ENCODE peak calls at places on chromosomes 12 and 14, in six cellular contexts. One of them, this sample, is unnamed.
A peak's percentile ranks its signal among the peaks of the same experiment; 100 is the strongest.

GRCh38 chr14:89848165-89848564 is 106.4 kb downstream of the EFCAB11 start:
- DNase-seq in suprapubic skin: no peak
- DNase-seq in K562: no peak
- DNase-seq in stomach: no peak
- DNase-seq in transverse colon: no peak
- DNase-seq in esophagus muscularis mucosa: no peak
- DNase-seq in this sample: no peak

GRCh38 chr12:78120866-78121590 is 290.3 kb downstream of the NAV3 start:
- DNase-seq in transverse colon: no peak
- DNase-seq in K562: no peak
- DNase-seq in suprapubic skin: no peak
- DNase-seq in stomach: no peak
- DNase-seq in esophagus muscularis mucosa: no peak
- DNase-seq in this sample: no peak

GRCh38 chr14:61461808-61462275 is 140.5 kb downstream of the PRKCH start:
- DNase-seq in suprapubic skin: no peak
- DNase-seq in K562: peak; percentile 60
- DNase-seq in stomach: no peak
- DNase-seq in esophagus muscularis mucosa: peak; percentile 91
- DNase-seq in transverse colon: no peak
- DNase-seq in this sample: no peak

GRCh38 chr14:102986810-102987579 is 64.5 kb downstream of the AMN start:
- DNase-seq in esophagus muscularis mucosa: no peak
- DNase-seq in suprapubic skin: no peak
- DNase-seq in transverse colon: no peak
- DNase-seq in K562: no peak
- DNase-seq in stomach: no peak
- DNase-seq in this sample: no peak

GRCh38 chr12:113130457-113131135 is 5.0 kb downstream of the RASAL1 start:
- DNase-seq in suprapubic skin: no peak
- DNase-seq in transverse colon: no peak
- DNase-seq in esophagus muscularis mucosa: no peak
- DNase-seq in K562: peak; percentile 27
- DNase-seq in stomach: no peak
- DNase-seq in this sample: no peak

GRCh38 chr12:11743333-11743732 is 93.9 kb downstream of the ETV6 start:
- DNase-seq in K562: no peak
- DNase-seq in suprapubic skin: no peak
- DNase-seq in transverse colon: no peak
- DNase-seq in esophagus muscularis mucosa: no peak
- DNase-seq in stomach: no peak
- DNase-seq in this sample: no peak

GRCh38 chr12:17215754-17216153 is 609.8 kb upstream of the LMO3 start:
- DNase-seq in stomach: no peak
- DNase-seq in K562: no peak
- DNase-seq in suprapubic skin: no peak
- DNase-seq in transverse colon: no peak
- DNase-seq in esophagus muscularis mucosa: no peak
- DNase-seq in this sample: no peak

GRCh38 chr14:79077096-79077495 is 906.9 kb downstream of the NRXN3 start:
- DNase-seq in esophagus muscularis mucosa: no peak
- DNase-seq in stomach: no peak
- DNase-seq in transverse colon: no peak
- DNase-seq in suprapubic skin: no peak
- DNase-seq in K562: no peak
- DNase-seq in this sample: no peak

GRCh38 chr14:67882973-67883372 is 63.4 kb downstream of the RAD51B start:
- DNase-seq in esophagus muscularis mucosa: no peak
- DNase-seq in transverse colon: no peak
- DNase-seq in suprapubic skin: no peak
- DNase-seq in stomach: no peak
- DNase-seq in K562: peak; percentile 13
- DNase-seq in this sample: no peak

GRCh38 chr14:67879026-67879425 is 59.4 kb downstream of the RAD51B start:
- DNase-seq in esophagus muscularis mucosa: no peak
- DNase-seq in stomach: no peak
- DNase-seq in K562: no peak
- DNase-seq in transverse colon: no peak
- DNase-seq in suprapubic skin: no peak
- DNase-seq in this sample: no peak

GRCh38 chr14:67886221-67886620 is 66.6 kb downstream of the RAD51B start:
- DNase-seq in esophagus muscularis mucosa: no peak
- DNase-seq in K562: no peak
- DNase-seq in suprapubic skin: no peak
- DNase-seq in stomach: no peak
- DNase-seq in transverse colon: no peak
- DNase-seq in this sample: no peak

GRCh38 chr14:67883717-67884116 is 64.1 kb downstream of the RAD51B start:
- DNase-seq in stomach: no peak
- DNase-seq in suprapubic skin: no peak
- DNase-seq in transverse colon: no peak
- DNase-seq in esophagus muscularis mucosa: no peak
- DNase-seq in K562: no peak
- DNase-seq in this sample: no peak

GRCh38 chr14:67881225-67881624 is 61.6 kb downstream of the RAD51B start:
- DNase-seq in esophagus muscularis mucosa: no peak
- DNase-seq in suprapubic skin: no peak
- DNase-seq in K562: no peak
- DNase-seq in stomach: no peak
- DNase-seq in transverse colon: no peak
- DNase-seq in this sample: no peak
- TF ChIP-seq EP300 in esophagus muscularis mucosa: no peak
- TF ChIP-seq EP300 in suprapubic skin: no peak
- TF ChIP-seq EP300 in K562: no peak
- TF ChIP-seq EP300 in stomach: no peak
- TF ChIP-seq EP300 in transverse colon: no peak
- TF ChIP-seq EP300 in this sample: no peak

DNA sequence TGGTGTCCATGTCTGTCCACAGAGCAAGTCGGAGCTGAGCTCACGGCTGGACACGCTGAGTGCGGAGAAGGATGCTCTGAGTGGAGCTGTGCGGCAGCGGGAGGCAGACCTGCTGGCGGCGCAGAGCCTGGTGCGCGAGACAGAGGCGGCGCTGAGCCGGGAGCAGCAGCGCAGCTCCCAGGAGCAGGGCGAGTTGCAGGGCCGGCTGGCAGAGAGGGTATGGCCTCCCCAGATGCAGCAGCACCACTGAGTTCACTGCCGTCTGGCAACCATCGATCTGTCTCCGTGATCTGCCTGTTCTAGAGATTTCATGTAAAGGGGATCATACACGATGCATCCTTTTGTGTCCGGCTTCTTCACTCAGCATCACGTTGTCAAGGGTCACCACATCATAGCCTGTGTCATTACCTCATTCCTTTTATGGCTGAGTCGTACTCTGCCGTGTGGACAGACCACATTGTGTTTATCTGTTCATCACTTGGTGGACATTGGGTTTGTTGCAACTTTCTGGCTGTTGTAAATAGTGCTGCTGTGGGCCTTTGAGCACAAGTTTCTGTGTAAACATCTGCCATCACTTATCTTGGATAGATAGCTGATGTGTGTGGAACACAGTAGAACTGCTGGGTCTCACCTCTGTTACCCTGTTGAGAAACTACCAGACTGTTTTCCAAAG is 21.9 kb downstream of the HIP1R start:
- DNase-seq in suprapubic skin: no peak
- DNase-seq in K562: no peak
- DNase-seq in esophagus muscularis mucosa: no peak
- DNase-seq in stomach: no peak
- DNase-seq in transverse colon: no peak
- DNase-seq in this sample: no peak
- H3K4me3 ChIP-seq in suprapubic skin: no peak overlapping the region
- H3K4me3 ChIP-seq in K562: no peak overlapping the region
- H3K4me3 ChIP-seq in esophagus muscularis mucosa: no peak overlapping the region
- H3K4me3 ChIP-seq in stomach: no peak overlapping the region
- H3K4me3 ChIP-seq in transverse colon: no peak overlapping the region
- H3K4me3 ChIP-seq in this sample: no peak overlapping the region

GRCh38 chr12:2793561-2793960 is 1.2 kb upstream of the FKBP4 start:
- DNase-seq in stomach: no peak
- DNase-seq in K562: no peak
- DNase-seq in esophagus muscularis mucosa: no peak
- DNase-seq in suprapubic skin: peak; percentile 41
- DNase-seq in transverse colon: no peak
- DNase-seq in this sample: peak; percentile 19

GRCh38 chr12:2796187-2796663 is 1.5 kb downstream of the FKBP4 start:
- DNase-seq in stomach: no peak
- DNase-seq in suprapubic skin: peak; percentile 34
- DNase-seq in transverse colon: no peak
- DNase-seq in esophagus muscularis mucosa: no peak
- DNase-seq in K562: peak; percentile 22
- DNase-seq in this sample: no peak

GRCh38 chr12:2794736-2795289 is at the start of gene FKBP4:
- DNase-seq in K562: peak; percentile 89
- DNase-seq in stomach: peak; percentile 93
- DNase-seq in transverse colon: peak; percentile 95
- DNase-seq in esophagus muscularis mucosa: peak; percentile 97
- DNase-seq in suprapubic skin: peak; percentile 95
- DNase-seq in this sample: peak; percentile 92

GRCh38 chr12:2794261-2794735 is 472 bp upstream of the FKBP4 start:
- DNase-seq in esophagus muscularis mucosa: no peak
- DNase-seq in suprapubic skin: peak; percentile 81
- DNase-seq in transverse colon: peak; percentile 26
- DNase-seq in K562: no peak
- DNase-seq in stomach: no peak
- DNase-seq in this sample: no peak

DNA sequence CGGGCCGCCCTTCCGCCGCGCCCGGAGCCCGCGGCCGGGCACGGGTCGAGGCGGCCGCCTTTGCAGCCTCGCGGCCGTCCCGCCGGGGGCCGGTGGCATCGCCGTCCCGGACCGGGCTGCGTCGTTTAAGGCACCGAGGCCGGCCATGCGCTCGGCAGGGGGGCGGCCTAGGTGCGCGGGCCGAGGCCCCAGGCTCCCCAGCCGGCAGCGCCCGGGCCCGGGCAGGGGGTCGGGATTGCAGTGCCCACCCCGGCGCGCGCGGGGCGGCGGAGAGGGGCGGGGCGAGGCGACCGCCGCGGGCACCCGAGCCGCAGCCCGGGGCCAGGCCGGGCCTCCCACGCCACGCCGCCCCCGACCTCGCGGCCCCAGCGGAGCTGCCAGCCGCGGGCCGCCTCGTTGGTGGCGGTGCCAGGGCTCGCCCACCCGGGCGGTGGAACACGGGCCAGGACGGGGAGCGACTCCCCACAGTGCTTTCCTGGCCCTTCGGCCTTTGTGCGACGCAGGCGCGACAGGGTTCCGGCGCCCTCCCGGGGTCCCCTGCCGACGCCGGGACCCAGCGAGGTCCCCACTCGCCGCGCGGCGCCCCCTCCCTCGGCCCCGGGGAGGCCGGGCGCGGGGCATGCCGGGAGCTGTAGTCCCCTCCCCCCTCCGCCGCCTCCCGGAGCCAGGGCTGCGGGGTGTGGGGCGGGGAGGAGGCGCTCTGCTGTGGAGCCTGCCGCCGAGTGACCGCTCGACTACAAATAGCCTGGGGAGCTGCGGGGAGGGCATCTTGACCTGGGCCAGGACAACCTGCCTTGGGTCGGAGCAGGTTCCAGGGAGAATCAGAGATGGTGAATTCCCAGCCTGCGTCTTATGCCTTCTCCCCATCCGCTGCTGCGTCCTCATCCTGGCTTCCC is 769 bp downstream of the FKBP4 start:
- DNase-seq in transverse colon: peak; percentile 86
- DNase-seq in K562: peak; percentile 80
- DNase-seq in esophagus muscularis mucosa: no peak
- DNase-seq in suprapubic skin: peak; percentile 90
- DNase-seq in stomach: peak; percentile 84
- DNase-seq in this sample: peak; percentile 78
- H3K27ac ChIP-seq in transverse colon: peak overlapping the region; percentile 93
- H3K27ac ChIP-seq in K562: peak overlapping the region; percentile 68
- H3K27ac ChIP-seq in esophagus muscularis mucosa: peak overlapping the region; percentile 90
- H3K27ac ChIP-seq in suprapubic skin: peak overlapping the region; percentile 82
- H3K27ac ChIP-seq in stomach: peak overlapping the region; percentile 82
- H3K27ac ChIP-seq in this sample: peak overlapping the region; percentile 84

GRCh38 chr14:39680777-39681176 is 248.5 kb upstream of the FBXO33 start:
- DNase-seq in esophagus muscularis mucosa: no peak
- DNase-seq in K562: no peak
- DNase-seq in transverse colon: no peak
- DNase-seq in stomach: no peak
- DNase-seq in suprapubic skin: no peak
- DNase-seq in this sample: no peak

GRCh38 chr14:39682563-39682962 is 250.3 kb upstream of the FBXO33 start:
- DNase-seq in suprapubic skin: no peak
- DNase-seq in transverse colon: no peak
- DNase-seq in stomach: no peak
- DNase-seq in esophagus muscularis mucosa: no peak
- DNase-seq in K562: no peak
- DNase-seq in this sample: no peak

GRCh38 chr14:39682000-39682399 is 249.8 kb upstream of the FBXO33 start:
- DNase-seq in suprapubic skin: no peak
- DNase-seq in esophagus muscularis mucosa: no peak
- DNase-seq in stomach: no peak
- DNase-seq in transverse colon: no peak
- DNase-seq in K562: no peak
- DNase-seq in this sample: no peak

DNA sequence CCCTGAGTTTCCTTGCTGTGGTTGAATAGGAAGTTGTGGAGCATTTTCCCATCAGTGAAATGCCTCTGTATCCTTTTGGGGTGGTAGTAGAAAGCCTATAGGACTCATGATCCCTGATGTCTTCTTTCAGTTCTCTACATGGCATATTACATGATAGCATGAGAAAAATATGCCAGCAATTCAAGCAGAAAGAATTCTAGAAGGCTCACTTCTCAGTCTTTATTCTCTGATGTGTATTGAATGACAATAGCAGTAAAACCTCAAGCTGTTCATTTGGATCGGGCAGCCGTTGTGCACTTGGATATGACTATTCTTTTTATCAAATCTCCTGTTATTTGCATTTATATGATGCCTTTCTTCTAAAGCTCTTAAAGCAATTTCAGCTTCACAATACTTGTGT is 251.5 kb upstream of the FBXO33 start:
- DNase-seq in K562: no peak
- DNase-seq in stomach: no peak
- DNase-seq in transverse colon: no peak
- DNase-seq in suprapubic skin: no peak
- DNase-seq in esophagus muscularis mucosa: no peak
- DNase-seq in this sample: no peak
- TF ChIP-seq EP300 in K562: no peak
- TF ChIP-seq EP300 in stomach: no peak
- TF ChIP-seq EP300 in transverse colon: no peak
- TF ChIP-seq EP300 in suprapubic skin: no peak
- TF ChIP-seq EP300 in esophagus muscularis mucosa: no peak
- TF ChIP-seq EP300 in this sample: no peak

This sample was measured in ovary.